ENCODE peak calls at places on chromosomes 4 and X, in seven cellular contexts. One of them, this sample, is unnamed.

GRCh38 chr4:107736924-107737448 is 17.0 kb upstream of the PAPSS1 start:
- DNase-seq in endothelial cell: peak
- DNase-seq in effector memory CD8-positive, alpha-beta T cell: peak
- DNase-seq in HFFc6: peak
- DNase-seq in stomach: no peak
- DNase-seq in GM23248: peak
- DNase-seq in neuronal stem cell: peak
- DNase-seq in this sample: peak

GRCh38 chr4:83552924-83553323 is 17.0 kb downstream of the GPAT3 start:
- DNase-seq in stomach: no peak
- DNase-seq in endothelial cell: no peak
- DNase-seq in effector memory CD8-positive, alpha-beta T cell: no peak
- DNase-seq in neuronal stem cell: no peak
- DNase-seq in HFFc6: peak
- DNase-seq in GM23248: peak
- DNase-seq in this sample: peak

GRCh38 chrX:151984328-151984727 is 9.9 kb upstream of the GABRE start:
- DNase-seq in endothelial cell: no peak
- DNase-seq in neuronal stem cell: no peak
- DNase-seq in effector memory CD8-positive, alpha-beta T cell: no peak
- DNase-seq in stomach: no peak
- DNase-seq in GM23248: peak
- DNase-seq in HFFc6: peak
- DNase-seq in this sample: peak

GRCh38 chr4:86357608-86358007 is 2.2 kb downstream of the MAPK10 start:
- DNase-seq in neuronal stem cell: no peak
- DNase-seq in endothelial cell: no peak
- DNase-seq in HFFc6: no peak
- DNase-seq in effector memory CD8-positive, alpha-beta T cell: no peak
- DNase-seq in GM23248: no peak
- DNase-seq in stomach: no peak
- DNase-seq in this sample: no peak

GRCh38 chrX:139823806-139824205 is 109.0 kb downstream of the ATP11C start:
- DNase-seq in HFFc6: no peak
- DNase-seq in stomach: no peak
- DNase-seq in GM23248: peak
- DNase-seq in neuronal stem cell: no peak
- DNase-seq in endothelial cell: no peak
- DNase-seq in effector memory CD8-positive, alpha-beta T cell: no peak
- DNase-seq in this sample: peak

GRCh38 chr4:92265066-92265465 is 38.7 kb upstream of the GRID2 start:
- DNase-seq in endothelial cell: no peak
- DNase-seq in GM23248: no peak
- DNase-seq in stomach: no peak
- DNase-seq in HFFc6: no peak
- DNase-seq in neuronal stem cell: no peak
- DNase-seq in effector memory CD8-positive, alpha-beta T cell: no peak
- DNase-seq in this sample: no peak

GRCh38 chr4:142707397-142707796 is 138.7 kb downstream of the INPP4B start:
- DNase-seq in stomach: no peak
- DNase-seq in endothelial cell: no peak
- DNase-seq in effector memory CD8-positive, alpha-beta T cell: no peak
- DNase-seq in GM23248: no peak
- DNase-seq in neuronal stem cell: no peak
- DNase-seq in HFFc6: no peak
- DNase-seq in this sample: no peak

GRCh38 chr4:153258750-153259149 is 54.5 kb downstream of the TRIM2 start:
- DNase-seq in stomach: no peak
- DNase-seq in neuronal stem cell: no peak
- DNase-seq in endothelial cell: no peak
- DNase-seq in effector memory CD8-positive, alpha-beta T cell: no peak
- DNase-seq in HFFc6: no peak
- DNase-seq in GM23248: no peak
- DNase-seq in this sample: no peak

GRCh38 chr4:183906486-183906735 is 1.3 kb downstream of the STOX2 start:
- DNase-seq in effector memory CD8-positive, alpha-beta T cell: no peak
- DNase-seq in stomach: no peak
- DNase-seq in neuronal stem cell: no peak
- DNase-seq in endothelial cell: peak
- DNase-seq in HFFc6: no peak
- DNase-seq in GM23248: no peak
- DNase-seq in this sample: no peak

GRCh38 chrX:47629419-47630210 is at the start of gene CFP:
- DNase-seq in effector memory CD8-positive, alpha-beta T cell: no peak
- DNase-seq in HFFc6: no peak
- DNase-seq in GM23248: no peak
- DNase-seq in stomach: no peak
- DNase-seq in endothelial cell: no peak
- DNase-seq in neuronal stem cell: no peak
- DNase-seq in this sample: no peak

GRCh38 chr4:105191621-105192210 is 45.0 kb downstream of the TET2 start:
- DNase-seq in endothelial cell: no peak
- DNase-seq in effector memory CD8-positive, alpha-beta T cell: no peak
- DNase-seq in HFFc6: peak
- DNase-seq in neuronal stem cell: no peak
- DNase-seq in stomach: no peak
- DNase-seq in GM23248: peak
- DNase-seq in this sample: peak

GRCh38 chr4:106569151-106570029 is 200.8 kb upstream of the GIMD1 start:
- DNase-seq in effector memory CD8-positive, alpha-beta T cell: no peak
- DNase-seq in endothelial cell: no peak
- DNase-seq in stomach: no peak
- DNase-seq in GM23248: peak
- DNase-seq in HFFc6: peak
- DNase-seq in neuronal stem cell: no peak
- DNase-seq in this sample: peak

GRCh38 chrX:43676960-43677582 is 21.0 kb downstream of the MAOA start:
- DNase-seq in neuronal stem cell: peak
- DNase-seq in HFFc6: no peak
- DNase-seq in endothelial cell: no peak
- DNase-seq in GM23248: no peak
- DNase-seq in stomach: no peak
- DNase-seq in effector memory CD8-positive, alpha-beta T cell: no peak
- DNase-seq in this sample: no peak

GRCh38 chrX:71989768-71990167 is 79.1 kb downstream of the NHSL2 start:
- DNase-seq in effector memory CD8-positive, alpha-beta T cell: no peak
- DNase-seq in endothelial cell: no peak
- DNase-seq in stomach: no peak
- DNase-seq in GM23248: peak
- DNase-seq in neuronal stem cell: no peak
- DNase-seq in HFFc6: no peak
- DNase-seq in this sample: peak

GRCh38 chr4:67201334-67201733 is 344.0 kb downstream of the CENPC start:
- DNase-seq in effector memory CD8-positive, alpha-beta T cell: no peak
- DNase-seq in endothelial cell: no peak
- DNase-seq in stomach: no peak
- DNase-seq in GM23248: no peak
- DNase-seq in HFFc6: no peak
- DNase-seq in neuronal stem cell: no peak
- DNase-seq in this sample: no peak

GRCh38 chr4:162640152-162640551 is 476.4 kb upstream of the FSTL5 start:
- DNase-seq in effector memory CD8-positive, alpha-beta T cell: no peak
- DNase-seq in GM23248: no peak
- DNase-seq in HFFc6: no peak
- DNase-seq in neuronal stem cell: no peak
- DNase-seq in stomach: no peak
- DNase-seq in endothelial cell: no peak
- DNase-seq in this sample: no peak

GRCh38 chrX:155949098-155949497 is 48.4 kb upstream of the IL9R start:
- DNase-seq in stomach: no peak
- DNase-seq in GM23248: no peak
- DNase-seq in effector memory CD8-positive, alpha-beta T cell: no peak
- DNase-seq in endothelial cell: no peak
- DNase-seq in HFFc6: no peak
- DNase-seq in neuronal stem cell: no peak
- DNase-seq in this sample: no peak

GRCh38 chr4:14965071-14965470 is 37.2 kb upstream of the CPEB2 start:
- DNase-seq in effector memory CD8-positive, alpha-beta T cell: no peak
- DNase-seq in GM23248: no peak
- DNase-seq in HFFc6: no peak
- DNase-seq in stomach: no peak
- DNase-seq in endothelial cell: no peak
- DNase-seq in neuronal stem cell: no peak
- DNase-seq in this sample: no peak

GRCh38 chr4:174521800-174522182 is 497 bp downstream of the HPGD start:
- DNase-seq in neuronal stem cell: peak
- DNase-seq in effector memory CD8-positive, alpha-beta T cell: peak
- DNase-seq in endothelial cell: peak
- DNase-seq in stomach: peak
- DNase-seq in GM23248: peak
- DNase-seq in HFFc6: no peak
- DNase-seq in this sample: no peak

GRCh38 chrX:96244955-96245354 is 439.7 kb upstream of the DIAPH2 start:
- DNase-seq in endothelial cell: no peak
- DNase-seq in neuronal stem cell: no peak
- DNase-seq in HFFc6: no peak
- DNase-seq in GM23248: no peak
- DNase-seq in stomach: no peak
- DNase-seq in effector memory CD8-positive, alpha-beta T cell: no peak
- DNase-seq in this sample: no peak

GRCh38 chrX:10979956-10980355 is 131.2 kb upstream of the HCCS start:
- DNase-seq in stomach: no peak
- DNase-seq in neuronal stem cell: no peak
- DNase-seq in HFFc6: no peak
- DNase-seq in effector memory CD8-positive, alpha-beta T cell: no peak
- DNase-seq in GM23248: no peak
- DNase-seq in endothelial cell: no peak
- DNase-seq in this sample: peak

GRCh38 chrX:101136235-101136634 is 38.2 kb downstream of the CENPI start:
- DNase-seq in effector memory CD8-positive, alpha-beta T cell: no peak
- DNase-seq in GM23248: peak
- DNase-seq in endothelial cell: no peak
- DNase-seq in HFFc6: no peak
- DNase-seq in neuronal stem cell: no peak
- DNase-seq in stomach: no peak
- DNase-seq in this sample: peak

GRCh38 chr4:122668241-122668640 is 47.4 kb upstream of the IL21 start:
- DNase-seq in endothelial cell: no peak
- DNase-seq in HFFc6: peak
- DNase-seq in effector memory CD8-positive, alpha-beta T cell: no peak
- DNase-seq in GM23248: peak
- DNase-seq in stomach: no peak
- DNase-seq in neuronal stem cell: no peak
- DNase-seq in this sample: peak

GRCh38 chr4:100306018-100306417 is 115.8 kb upstream of the DDIT4L start:
- DNase-seq in effector memory CD8-positive, alpha-beta T cell: no peak
- DNase-seq in neuronal stem cell: no peak
- DNase-seq in HFFc6: peak
- DNase-seq in GM23248: peak
- DNase-seq in stomach: no peak
- DNase-seq in endothelial cell: no peak
- DNase-seq in this sample: peak

This sample was measured in IMR-90.